ENCODE peak calls at places on chromosomes 16 and 17, in four cellular contexts. C is WTC11, K is HEK293T, J is HepG2. Q is an unnamed sample.

GRCh38 chr17:72567774-72568173 is 447.0 kb downstream of the SOX9 start:
- DNase-seq in C (no peak), K (no peak), J (no peak), Q (no peak)

GRCh38 chr17:12738624-12739023 is 50.7 kb upstream of the ARHGAP44 start:
- DNase-seq in J (no peak), C (no peak), K (no peak), Q (no peak)

GRCh38 chr17:6532441-6532885 is 23.9 kb downstream of the PITPNM3 start:
- DNase-seq in J (no peak), K (no peak), C (no peak), Q (no peak)

GRCh38 chr16:11010576-11011221 is 66.3 kb downstream of the CLEC16A start:
- DNase-seq in J (no peak), K (no peak), C (no peak), Q (no peak)

GRCh38 chr16:12793120-12793889 is 10.4 kb downstream of the CPPED1 start:
- DNase-seq in K (no peak), C (peak; percentile 65), J (no peak), Q (peak; percentile 85)

GRCh38 chr17:28735242-28735722 is 6.7 kb downstream of the NEK8 start:
- DNase-seq in C (no peak), K (no peak), J (no peak), Q (peak; percentile 95)

GRCh38 chr17:49327835-49328784 is 33.9 kb downstream of the ZNF652 start:
- DNase-seq in K (no peak), J (no peak), C (no peak), Q (no peak)

GRCh38 chr17:8857919-8858318 is 9.6 kb downstream of the PIK3R6 start:
- DNase-seq in K (no peak), J (no peak), C (no peak), Q (no peak)

GRCh38 chr16:72203401-72203800 is 31.4 kb upstream of the PMFBP1 start:
- DNase-seq in K (no peak), J (no peak), C (no peak), Q (no peak)

GRCh38 chr17:37535906-37536305 is 46.2 kb downstream of the DUSP14 start:
- DNase-seq in J (no peak), K (no peak), C (no peak), Q (no peak)

GRCh38 chr16:81517630-81518438 is 73.2 kb downstream of the CMIP start:
- DNase-seq in K (no peak), C (no peak), J (no peak), Q (no peak)

GRCh38 chr16:60214321-60214720 is 1480.2 kb upstream of the GOT2 start:
- DNase-seq in C (no peak), J (no peak), K (no peak), Q (no peak)

GRCh38 chr17:73343168-73343634 is 31.4 kb upstream of the CDC42EP4 start:
- DNase-seq in K (no peak), J (no peak), C (peak; percentile 78), Q (no peak)

GRCh38 chr17:75481194-75482059 is 25.0 kb downstream of the TMEM94 start:
- DNase-seq in J (no peak), C (no peak), K (no peak), Q (no peak)

GRCh38 chr17:7213895-7214299 is 5.7 kb downstream of the DLG4 start:
- DNase-seq in J (peak; percentile 86), C (peak; percentile 97), K (peak; percentile 77), Q (peak; percentile 80)

GRCh38 chr16:46785076-46785845 is 37.1 kb upstream of the MYLK3 start:
- DNase-seq in K (no peak), J (no peak), C (no peak), Q (no peak)

GRCh38 chr17:38745545-38745944 is 2.6 kb downstream of the PCGF2 start:
- DNase-seq in C (no peak), J (peak; percentile 29), K (no peak), Q (no peak)

GRCh38 chr17:46772013-46772878 is 46.2 kb downstream of the WNT3 start:
- DNase-seq in C (peak; percentile 81), K (peak; percentile 55), J (peak; percentile 57), Q (no peak)

GRCh38 chr17:81245024-81245664 is 6.0 kb downstream of the NDUFAF8 start:
- DNase-seq in J (no peak), C (no peak), K (no peak), Q (no peak)

GRCh38 chr16:66026211-66026610 is 340.3 kb upstream of the CDH5 start:
- DNase-seq in K (peak; percentile 10), C (peak; percentile 52), J (no peak), Q (no peak)

GRCh38 chr17:48025904-48026502 is 11.6 kb downstream of the COPZ2 start:
- DNase-seq in J (no peak), C (no peak), K (no peak), Q (no peak)

GRCh38 chr17:59753522-59754467 is 46.3 kb downstream of the VMP1 start:
- DNase-seq in J (peak; percentile 88), C (no peak), K (peak; percentile 65), Q (peak; percentile 57)

GRCh38 chr16:926715-927114 is 44.1 kb downstream of the LMF1 start:
- DNase-seq in J (no peak), K (no peak), C (no peak), Q (no peak)

GRCh38 chr17:13353590-13353989 is 248.1 kb downstream of the HS3ST3A1 start:
- DNase-seq in J (no peak), K (no peak), C (no peak), Q (no peak)

GRCh38 chr17:40980594-40980993 is 3.5 kb downstream of the KRT40 start:
- DNase-seq in J (no peak), K (no peak), C (no peak), Q (no peak)
- TF ChIP-seq ELF4 in J (no peak), K (no peak), C (no peak), Q (no peak)

DNA sequence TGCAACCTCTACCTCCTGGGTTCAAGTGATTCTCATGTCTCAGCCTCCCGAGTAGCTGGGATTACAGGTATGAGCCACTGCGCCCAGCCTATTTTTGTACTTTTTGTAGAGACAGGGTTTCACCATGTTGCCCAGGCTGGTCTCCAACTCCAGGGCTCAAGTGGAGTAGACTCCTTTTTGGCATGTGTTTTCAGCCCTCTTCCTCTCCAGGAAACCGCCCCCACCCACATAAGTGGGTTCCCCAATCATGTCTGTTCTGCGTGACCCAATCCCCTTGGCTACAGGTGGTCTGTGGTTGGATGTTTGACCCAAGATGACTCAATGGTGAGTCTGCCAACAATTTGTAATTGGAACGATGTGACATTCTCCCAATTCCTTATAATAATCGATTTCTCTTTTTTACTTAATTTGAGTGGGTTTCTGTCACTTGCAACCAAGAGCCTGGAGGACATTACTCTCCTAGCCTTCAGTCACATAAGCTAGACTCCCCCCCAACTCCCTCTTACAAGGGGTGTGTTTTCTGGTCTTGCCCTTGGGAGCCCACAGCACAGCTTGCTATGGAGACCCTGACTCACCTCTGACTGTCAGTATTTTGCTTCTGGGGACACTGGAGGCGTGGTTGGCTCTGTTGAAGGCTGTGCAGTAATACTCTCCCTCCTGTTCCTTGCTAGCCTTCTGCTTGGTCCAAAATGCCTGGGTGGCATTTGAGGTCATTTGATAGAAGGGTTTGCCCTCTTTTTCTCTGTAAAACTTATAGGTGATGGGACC is 34.9 kb downstream of the PECAM1 start:
- DNase-seq in C (no peak), K (no peak), J (no peak), Q (no peak)
- TF ChIP-seq ELF4 in C (no peak), K (no peak), J (no peak), Q (no peak)

GRCh38 chr17:2212328-2212981 is 91.1 kb downstream of the SMG6 start:
- DNase-seq in C (no peak), K (no peak), J (no peak), Q (no peak)

GRCh38 chr17:2214047-2214717 is 89.4 kb downstream of the SMG6 start:
- DNase-seq in C (no peak), J (no peak), K (peak; percentile 18), Q (peak; percentile 18)

GRCh38 chr17:2214887-2215615 is 88.5 kb downstream of the SMG6 start:
- DNase-seq in J (no peak), K (no peak), C (no peak), Q (no peak)

GRCh38 chr17:2211661-2212327 is 91.8 kb downstream of the SMG6 start:
- DNase-seq in K (no peak), J (no peak), C (no peak), Q (no peak)

DNA sequence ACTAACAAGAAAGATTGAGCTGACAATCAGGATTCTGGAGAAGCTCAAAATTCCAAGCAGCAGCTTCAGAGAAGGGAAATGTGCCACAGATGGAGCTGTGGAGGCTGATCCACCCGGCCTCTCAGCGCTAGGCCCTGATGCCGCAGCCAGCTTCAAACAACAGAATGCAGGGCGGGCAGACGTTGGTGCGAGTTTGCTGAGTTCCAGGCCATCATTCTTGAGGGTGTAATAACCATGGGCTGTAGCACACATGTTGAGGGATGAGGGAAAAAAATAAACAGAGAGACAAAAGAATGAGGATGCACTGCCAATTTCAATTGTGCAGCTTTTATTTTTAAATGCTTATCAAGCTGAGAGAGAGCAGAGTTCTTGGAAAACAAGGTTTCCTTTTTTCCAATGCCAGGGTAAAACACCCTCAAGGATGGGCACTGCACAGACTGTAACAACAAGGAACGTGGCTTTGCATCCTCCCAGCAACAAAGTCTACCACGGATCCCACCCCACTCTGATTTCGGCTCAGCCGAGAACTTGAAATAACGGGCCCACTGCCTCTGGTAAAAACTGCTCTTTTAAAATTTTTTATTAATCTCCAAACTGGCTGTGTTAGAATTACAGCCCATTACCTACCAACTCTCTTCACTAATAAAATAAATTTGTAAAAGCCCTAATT is 90.2 kb downstream of the SMG6 start:
- DNase-seq in K (no peak), J (no peak), C (no peak), Q (no peak)
- TF ChIP-seq ELF4 in K (no peak), J (no peak), C (no peak), Q (no peak)

GRCh38 chr16:88494335-88495154 is 41.5 kb downstream of the ZFPM1 start:
- DNase-seq in J (no peak), C (no peak), K (no peak), Q (peak; percentile 83)
- TF ChIP-seq ELF4 in J (no peak), C (no peak), K (no peak), Q (peak; percentile 44)

DNA sequence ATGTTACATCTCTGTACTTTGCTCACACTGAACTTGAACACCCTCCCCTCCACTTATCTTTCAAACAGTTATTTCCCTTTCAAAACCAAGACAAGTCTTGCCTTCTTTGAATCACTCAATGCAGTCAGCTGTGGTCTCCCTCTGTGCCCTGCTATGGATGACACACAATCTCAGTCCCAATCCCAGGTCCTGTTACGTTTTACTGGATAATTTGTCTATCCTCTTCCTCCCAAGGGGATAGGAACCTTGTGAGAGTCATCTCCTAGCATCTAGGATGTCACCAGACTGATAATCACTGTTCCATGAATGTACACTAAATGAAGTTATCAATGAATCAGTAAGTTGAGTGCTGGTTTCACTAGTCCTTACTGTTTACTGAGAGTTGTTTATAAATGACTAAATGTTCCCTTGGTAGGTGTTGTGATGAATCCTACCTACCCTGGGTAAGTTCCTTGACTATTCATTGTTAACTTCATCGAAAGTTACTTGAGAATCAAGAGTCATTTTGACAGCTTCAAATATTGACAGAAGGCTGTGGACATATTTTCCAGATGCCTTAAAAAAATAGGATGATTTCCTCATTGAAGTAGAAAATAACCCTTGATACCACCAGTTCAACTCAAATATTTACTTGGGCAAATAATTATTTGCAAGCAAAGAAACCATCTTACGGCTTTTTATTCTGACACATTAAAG is 244.9 kb downstream of the PRKCA start:
- DNase-seq in C (no peak), J (peak; percentile 58), K (no peak), Q (no peak)
- TF ChIP-seq ELF4 in C (no peak), J (no peak), K (no peak), Q (no peak)

GRCh38 chr17:57909548-57909947 is 45.7 kb downstream of the CUEDC1 start:
- DNase-seq in J (no peak), C (no peak), K (no peak), Q (no peak)

GRCh38 chr17:57905875-57906455 is 49.2 kb downstream of the CUEDC1 start:
- DNase-seq in J (no peak), C (no peak), K (no peak), Q (no peak)

GRCh38 chr17:57908278-57908677 is 46.9 kb downstream of the CUEDC1 start:
- DNase-seq in C (no peak), J (no peak), K (no peak), Q (no peak)

GRCh38 chr17:57903961-57904360 is 51.3 kb downstream of the CUEDC1 start:
- DNase-seq in J (no peak), C (no peak), K (no peak), Q (no peak)

GRCh38 chr17:57906910-57907309 is 48.3 kb downstream of the CUEDC1 start:
- DNase-seq in C (peak; percentile 63), K (no peak), J (peak; percentile 88), Q (no peak)
- TF ChIP-seq ELF4 in C (no peak), K (no peak), J (no peak), Q (no peak)